ENCODE peak calls at places on chromosome 5, in six cellular contexts. One of them, this sample, is unnamed.
A peak's percentile ranks its signal among the peaks of the same experiment; 100 is the strongest.

GRCh38 chr5:171365351-171365750 is 22.3 kb upstream of the NPM1 start:
- DNase-seq in ovary: no peak
- DNase-seq in left ventricle myocardium inferior: no peak
- DNase-seq in SK-N-SH: no peak
- DNase-seq in GM23338: peak; percentile 79
- DNase-seq in cardiac muscle cell: peak; percentile 36
- DNase-seq in this sample: no peak

GRCh38 chr5:73448451-73449136 is at the start of gene FOXD1:
- DNase-seq in ovary: peak; percentile 35
- DNase-seq in left ventricle myocardium inferior: peak; percentile 43
- DNase-seq in SK-N-SH: peak; percentile 80
- DNase-seq in GM23338: peak; percentile 91
- DNase-seq in cardiac muscle cell: peak; percentile 75
- DNase-seq in this sample: no peak

GRCh38 chr5:120405291-120405864 is 58.7 kb upstream of the PRR16 start:
- DNase-seq in ovary: no peak
- DNase-seq in left ventricle myocardium inferior: no peak
- DNase-seq in SK-N-SH: no peak
- DNase-seq in GM23338: no peak
- DNase-seq in cardiac muscle cell: peak; percentile 86
- DNase-seq in this sample: no peak

GRCh38 chr5:67693956-67694564 is 497.5 kb upstream of the CD180 start:
- DNase-seq in ovary: peak; percentile 85
- DNase-seq in left ventricle myocardium inferior: peak; percentile 75
- DNase-seq in SK-N-SH: no peak
- DNase-seq in GM23338: no peak
- DNase-seq in cardiac muscle cell: peak; percentile 68
- DNase-seq in this sample: peak; percentile 94

GRCh38 chr5:37519807-37520206 is 140.7 kb downstream of the WDR70 start:
- DNase-seq in ovary: no peak
- DNase-seq in left ventricle myocardium inferior: no peak
- DNase-seq in SK-N-SH: no peak
- DNase-seq in GM23338: no peak
- DNase-seq in cardiac muscle cell: no peak
- DNase-seq in this sample: no peak

GRCh38 chr5:171415115-171415730 is 4.2 kb upstream of the FGF18 start:
- DNase-seq in ovary: no peak
- DNase-seq in left ventricle myocardium inferior: no peak
- DNase-seq in SK-N-SH: no peak
- DNase-seq in GM23338: peak; percentile 27
- DNase-seq in cardiac muscle cell: peak; percentile 40
- DNase-seq in this sample: peak; percentile 52

GRCh38 chr5:60207031-60207430 is 313.5 kb upstream of the PDE4D start:
- DNase-seq in ovary: no peak
- DNase-seq in left ventricle myocardium inferior: no peak
- DNase-seq in SK-N-SH: no peak
- DNase-seq in GM23338: no peak
- DNase-seq in cardiac muscle cell: no peak
- DNase-seq in this sample: no peak

GRCh38 chr5:75265731-75266130 is 29.1 kb upstream of the ANKRD31 start:
- DNase-seq in ovary: no peak
- DNase-seq in left ventricle myocardium inferior: no peak
- DNase-seq in SK-N-SH: peak; percentile 33
- DNase-seq in GM23338: peak; percentile 80
- DNase-seq in cardiac muscle cell: peak; percentile 55
- DNase-seq in this sample: no peak

GRCh38 chr5:126002222-126002897 is 420.8 kb upstream of the GRAMD2B start:
- DNase-seq in ovary: peak; percentile 77
- DNase-seq in left ventricle myocardium inferior: peak; percentile 65
- DNase-seq in SK-N-SH: no peak
- DNase-seq in GM23338: no peak
- DNase-seq in cardiac muscle cell: peak; percentile 96
- DNase-seq in this sample: peak; percentile 73

GRCh38 chr5:38853753-38854470 is 8.1 kb downstream of the OSMR start:
- DNase-seq in ovary: no peak
- DNase-seq in left ventricle myocardium inferior: no peak
- DNase-seq in SK-N-SH: no peak
- DNase-seq in GM23338: peak; percentile 10
- DNase-seq in cardiac muscle cell: peak; percentile 87
- DNase-seq in this sample: no peak

GRCh38 chr5:52690236-52690685 is 97.5 kb upstream of the ITGA1 start:
- DNase-seq in ovary: no peak
- DNase-seq in left ventricle myocardium inferior: no peak
- DNase-seq in SK-N-SH: no peak
- DNase-seq in GM23338: peak; percentile 63
- DNase-seq in cardiac muscle cell: peak; percentile 67
- DNase-seq in this sample: no peak

GRCh38 chr5:147559725-147560124 is 49.9 kb upstream of the DPYSL3 start:
- DNase-seq in ovary: no peak
- DNase-seq in left ventricle myocardium inferior: no peak
- DNase-seq in SK-N-SH: no peak
- DNase-seq in GM23338: peak; percentile 70
- DNase-seq in cardiac muscle cell: no peak
- DNase-seq in this sample: no peak

GRCh38 chr5:142012792-142013388 is at the start of gene GNPDA1:
- DNase-seq in ovary: peak; percentile 80
- DNase-seq in left ventricle myocardium inferior: peak; percentile 85
- DNase-seq in SK-N-SH: peak; percentile 94
- DNase-seq in GM23338: peak; percentile 72
- DNase-seq in cardiac muscle cell: peak; percentile 80
- DNase-seq in this sample: peak; percentile 86

GRCh38 chr5:53323511-53323910 is 156.9 kb upstream of the FST start:
- DNase-seq in ovary: no peak
- DNase-seq in left ventricle myocardium inferior: no peak
- DNase-seq in SK-N-SH: no peak
- DNase-seq in GM23338: no peak
- DNase-seq in cardiac muscle cell: no peak
- DNase-seq in this sample: no peak

GRCh38 chr5:72711361-72711760 is 105.1 kb upstream of the TNPO1 start:
- DNase-seq in ovary: no peak
- DNase-seq in left ventricle myocardium inferior: no peak
- DNase-seq in SK-N-SH: no peak
- DNase-seq in GM23338: no peak
- DNase-seq in cardiac muscle cell: no peak
- DNase-seq in this sample: no peak

GRCh38 chr5:135705230-135705631 is 126.4 kb upstream of the CXCL14 start:
- DNase-seq in ovary: no peak
- DNase-seq in left ventricle myocardium inferior: no peak
- DNase-seq in SK-N-SH: no peak
- DNase-seq in GM23338: no peak
- DNase-seq in cardiac muscle cell: no peak
- DNase-seq in this sample: peak; percentile 32
- H3K4me1 ChIP-seq in ovary: no peaks in the 10 kb centered on the region
- H3K4me1 ChIP-seq in left ventricle myocardium inferior: no peaks in the 10 kb centered on the region
- H3K4me1 ChIP-seq in SK-N-SH: no peaks in the 10 kb centered on the region
- H3K4me1 ChIP-seq in GM23338: no peaks in the 10 kb centered on the region
- H3K4me1 ChIP-seq in cardiac muscle cell: no peaks in the 10 kb centered on the region
- H3K4me1 ChIP-seq in this sample: no peaks in the 10 kb centered on the region

GRCh38 chr5:57190593-57190992 is 16.7 kb downstream of the GPBP1 start:
- DNase-seq in ovary: no peak
- DNase-seq in left ventricle myocardium inferior: no peak
- DNase-seq in SK-N-SH: no peak
- DNase-seq in GM23338: no peak
- DNase-seq in cardiac muscle cell: no peak
- DNase-seq in this sample: no peak
- H3K4me1 ChIP-seq in ovary: peaks cover 17% of the 10 kb centered on the region
- H3K4me1 ChIP-seq in left ventricle myocardium inferior: peaks cover 58% of the 10 kb centered on the region
- H3K4me1 ChIP-seq in SK-N-SH: no peaks in the 10 kb centered on the region
- H3K4me1 ChIP-seq in GM23338: peaks cover 43% of the 10 kb centered on the region
- H3K4me1 ChIP-seq in cardiac muscle cell: peaks cover 13% of the 10 kb centered on the region
- H3K4me1 ChIP-seq in this sample: peaks cover 3% of the 10 kb centered on the region

GRCh38 chr5:59132131-59132530 is 549.3 kb downstream of the RAB3C start:
- DNase-seq in ovary: no peak
- DNase-seq in left ventricle myocardium inferior: no peak
- DNase-seq in SK-N-SH: no peak
- DNase-seq in GM23338: no peak
- DNase-seq in cardiac muscle cell: no peak
- DNase-seq in this sample: no peak
- H3K4me1 ChIP-seq in ovary: no peaks in the 10 kb centered on the region
- H3K4me1 ChIP-seq in left ventricle myocardium inferior: peaks cover 27% of the 10 kb centered on the region
- H3K4me1 ChIP-seq in SK-N-SH: peaks cover 18% of the 10 kb centered on the region
- H3K4me1 ChIP-seq in GM23338: peaks cover 34% of the 10 kb centered on the region
- H3K4me1 ChIP-seq in cardiac muscle cell: peaks cover 18% of the 10 kb centered on the region
- H3K4me1 ChIP-seq in this sample: no peaks in the 10 kb centered on the region

DNA sequence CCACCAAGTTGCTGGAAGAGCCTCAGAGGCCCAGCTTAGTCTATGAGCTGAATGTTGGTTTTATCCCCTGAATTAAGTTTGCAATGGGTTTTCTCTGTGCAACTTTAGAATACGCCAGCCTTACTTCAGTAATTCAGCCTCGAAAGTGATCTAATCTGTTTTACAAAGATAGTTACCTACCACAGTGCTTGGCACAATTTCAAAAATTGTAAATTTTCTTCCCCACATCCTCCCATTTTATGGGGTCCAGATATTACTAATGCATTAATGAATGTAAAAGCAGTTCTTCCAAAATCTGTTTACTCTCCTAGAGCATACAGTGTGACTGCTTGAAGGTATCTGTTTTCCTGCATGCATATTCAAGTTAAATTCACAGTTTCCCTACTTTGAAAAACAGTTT is 172.6 kb downstream of the MAN2A1 start:
- DNase-seq in ovary: no peak
- DNase-seq in left ventricle myocardium inferior: no peak
- DNase-seq in SK-N-SH: no peak
- DNase-seq in GM23338: no peak
- DNase-seq in cardiac muscle cell: no peak
- DNase-seq in this sample: no peak
- H3K4me1 ChIP-seq in ovary: no peaks in the 10 kb centered on the region
- H3K4me1 ChIP-seq in left ventricle myocardium inferior: no peaks in the 10 kb centered on the region
- H3K4me1 ChIP-seq in SK-N-SH: peaks cover 2% of the 10 kb centered on the region
- H3K4me1 ChIP-seq in GM23338: peaks cover 15% of the 10 kb centered on the region
- H3K4me1 ChIP-seq in cardiac muscle cell: no peaks in the 10 kb centered on the region
- H3K4me1 ChIP-seq in this sample: no peaks in the 10 kb centered on the region

GRCh38 chr5:103442756-103443155 is 119.8 kb downstream of the NUDT12 start:
- DNase-seq in ovary: no peak
- DNase-seq in left ventricle myocardium inferior: no peak
- DNase-seq in SK-N-SH: no peak
- DNase-seq in GM23338: no peak
- DNase-seq in cardiac muscle cell: no peak
- DNase-seq in this sample: no peak
- H3K4me1 ChIP-seq in ovary: no peaks in the 10 kb centered on the region
- H3K4me1 ChIP-seq in left ventricle myocardium inferior: peaks cover 5% of the 10 kb centered on the region
- H3K4me1 ChIP-seq in SK-N-SH: peaks cover 8% of the 10 kb centered on the region
- H3K4me1 ChIP-seq in GM23338: peaks cover 5% of the 10 kb centered on the region
- H3K4me1 ChIP-seq in cardiac muscle cell: peaks cover 20% of the 10 kb centered on the region
- H3K4me1 ChIP-seq in this sample: no peaks in the 10 kb centered on the region

DNA sequence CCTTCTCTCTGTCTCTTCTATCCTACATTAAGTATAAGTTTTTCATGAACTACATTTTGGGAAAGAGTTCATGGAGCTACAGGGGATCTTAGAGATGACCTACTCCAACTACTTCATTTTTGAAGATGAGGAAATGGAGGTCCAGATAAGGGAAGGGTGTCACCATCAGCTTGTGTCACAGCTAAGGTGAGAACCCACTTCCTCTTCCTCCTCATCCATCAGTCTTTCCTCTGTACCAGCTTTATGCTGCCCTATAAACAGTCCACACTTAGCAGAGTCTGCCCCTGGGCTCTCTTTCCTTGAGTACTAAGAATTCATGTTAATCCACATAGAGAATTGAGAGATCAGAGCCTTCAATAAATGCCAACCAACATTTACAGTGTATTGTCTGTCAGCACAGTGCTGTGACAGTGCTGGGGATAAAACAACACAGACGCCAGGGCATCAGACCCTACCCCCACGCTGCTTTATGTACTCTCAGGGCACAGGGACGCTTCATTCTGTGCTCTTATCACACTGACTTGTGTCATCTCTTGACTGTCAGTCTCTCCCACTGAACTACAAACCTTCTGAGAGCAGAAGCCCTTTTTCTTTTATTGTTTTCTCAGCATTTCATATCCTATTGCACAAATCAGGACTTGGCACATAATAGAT is 22.1 kb downstream of the ADRB2 start:
- DNase-seq in ovary: no peak
- DNase-seq in left ventricle myocardium inferior: no peak
- DNase-seq in SK-N-SH: no peak
- DNase-seq in GM23338: no peak
- DNase-seq in cardiac muscle cell: no peak
- DNase-seq in this sample: no peak
- H3K4me1 ChIP-seq in ovary: no peaks in the 10 kb centered on the region
- H3K4me1 ChIP-seq in left ventricle myocardium inferior: peaks cover 49% of the 10 kb centered on the region
- H3K4me1 ChIP-seq in SK-N-SH: no peaks in the 10 kb centered on the region
- H3K4me1 ChIP-seq in GM23338: no peaks in the 10 kb centered on the region
- H3K4me1 ChIP-seq in cardiac muscle cell: no peaks in the 10 kb centered on the region
- H3K4me1 ChIP-seq in this sample: no peaks in the 10 kb centered on the region

GRCh38 chr5:56833325-56833724 is 18.0 kb downstream of the MAP3K1 start:
- DNase-seq in ovary: no peak
- DNase-seq in left ventricle myocardium inferior: no peak
- DNase-seq in SK-N-SH: no peak
- DNase-seq in GM23338: peak; percentile 66
- DNase-seq in cardiac muscle cell: no peak
- DNase-seq in this sample: no peak
- H3K4me1 ChIP-seq in ovary: peaks cover 9% of the 10 kb centered on the region
- H3K4me1 ChIP-seq in left ventricle myocardium inferior: peaks cover 81% of the 10 kb centered on the region
- H3K4me1 ChIP-seq in SK-N-SH: peaks cover 70% of the 10 kb centered on the region
- H3K4me1 ChIP-seq in GM23338: peaks cover 77% of the 10 kb centered on the region
- H3K4me1 ChIP-seq in cardiac muscle cell: peaks cover 60% of the 10 kb centered on the region
- H3K4me1 ChIP-seq in this sample: peaks cover 38% of the 10 kb centered on the region

GRCh38 chr5:98942849-98943248 is 14.0 kb upstream of the CHD1 start:
- DNase-seq in ovary: no peak
- DNase-seq in left ventricle myocardium inferior: no peak
- DNase-seq in SK-N-SH: no peak
- DNase-seq in GM23338: no peak
- DNase-seq in cardiac muscle cell: peak; percentile 79
- DNase-seq in this sample: no peak

GRCh38 chr5:98940586-98940985 is 11.8 kb upstream of the CHD1 start:
- DNase-seq in ovary: no peak
- DNase-seq in left ventricle myocardium inferior: no peak
- DNase-seq in SK-N-SH: no peak
- DNase-seq in GM23338: peak; percentile 12
- DNase-seq in cardiac muscle cell: peak; percentile 62
- DNase-seq in this sample: no peak

GRCh38 chr5:98938459-98938858 is 9.7 kb upstream of the CHD1 start:
- DNase-seq in ovary: no peak
- DNase-seq in left ventricle myocardium inferior: no peak
- DNase-seq in SK-N-SH: no peak
- DNase-seq in GM23338: peak; percentile 11
- DNase-seq in cardiac muscle cell: peak; percentile 23
- DNase-seq in this sample: no peak

GRCh38 chr5:98936948-98937715 is 8.3 kb upstream of the CHD1 start:
- DNase-seq in ovary: no peak
- DNase-seq in left ventricle myocardium inferior: no peak
- DNase-seq in SK-N-SH: no peak
- DNase-seq in GM23338: no peak
- DNase-seq in cardiac muscle cell: no peak
- DNase-seq in this sample: no peak

DNA sequence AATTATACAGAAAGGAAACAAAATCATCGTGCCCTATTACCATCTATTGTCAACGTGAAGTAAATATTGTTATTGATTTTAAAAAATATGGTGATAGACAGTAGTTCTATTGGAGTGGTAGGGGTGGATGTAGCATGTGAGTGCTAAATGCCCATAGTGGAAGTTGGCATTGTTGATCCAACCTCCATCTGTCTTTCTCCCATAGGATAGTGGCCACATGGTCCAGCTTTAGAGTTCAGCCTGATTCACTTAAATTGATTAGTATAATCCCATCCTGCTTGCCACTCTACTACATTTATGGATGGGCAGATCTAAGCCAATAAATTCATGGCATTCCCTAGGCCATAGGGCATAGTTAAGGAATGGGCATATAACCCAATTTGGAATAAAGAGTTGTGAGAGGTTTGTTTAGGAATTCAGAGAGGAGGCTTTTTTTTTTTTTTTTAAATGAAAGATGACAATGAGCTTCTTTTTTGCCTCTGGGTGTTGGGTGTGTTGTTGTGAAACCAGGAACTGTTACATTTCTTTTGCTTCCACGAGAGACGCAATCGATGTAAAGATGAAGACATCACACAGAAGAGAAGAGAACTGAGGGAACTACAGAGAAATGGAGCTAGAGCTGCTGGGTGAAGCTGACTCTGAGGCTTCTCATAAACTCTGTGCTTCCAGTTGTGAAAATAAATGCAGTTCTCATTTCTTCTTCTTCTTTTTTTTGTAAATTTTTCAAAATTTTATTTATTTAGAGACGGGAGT is 12.5 kb upstream of the CHD1 start:
- DNase-seq in ovary: no peak
- DNase-seq in left ventricle myocardium inferior: no peak
- DNase-seq in SK-N-SH: no peak
- DNase-seq in GM23338: no peak
- DNase-seq in cardiac muscle cell: peak; percentile 38
- DNase-seq in this sample: no peak
- H3K4me1 ChIP-seq in ovary: peaks cover 4% of the 10 kb centered on the region
- H3K4me1 ChIP-seq in left ventricle myocardium inferior: peaks cover 84% of the 10 kb centered on the region
- H3K4me1 ChIP-seq in SK-N-SH: no peaks in the 10 kb centered on the region
- H3K4me1 ChIP-seq in GM23338: peaks cover 25% of the 10 kb centered on the region
- H3K4me1 ChIP-seq in cardiac muscle cell: peaks cover 23% of the 10 kb centered on the region
- H3K4me1 ChIP-seq in this sample: no peaks in the 10 kb centered on the region